ENCODE peak calls at places on chromosomes 3 and 15, in four cellular contexts. Q is right cardiac atrium, E is epithelial cell of esophagus, G is pancreas. H is an unnamed sample.

GRCh38 chr3:184178522-184179138 is 4.0 kb downstream of the AP2M1 start:
- DNase-seq in Q (no peak), E (no peak), G (no peak), H (no peak)

GRCh38 chr15:62453979-62454378 is 288.9 kb upstream of the C2CD4B start:
- DNase-seq in Q (no peak), E (peak), G (no peak), H (no peak)

GRCh38 chr15:90427185-90427584 is 39.1 kb downstream of the IQGAP1 start:
- DNase-seq in G (no peak), E (no peak), Q (no peak), H (no peak)

GRCh38 chr15:66927326-66928077 is 137.9 kb upstream of the SMAD3 start:
- DNase-seq in Q (no peak), E (peak), G (no peak), H (no peak)

GRCh38 chr3:176088962-176089383 is 1108.3 kb downstream of the TBL1XR1 start:
- DNase-seq in G (no peak), Q (no peak), E (no peak), H (no peak)

GRCh38 chr3:134965849-134966248 is 170.8 kb downstream of the EPHB1 start:
- DNase-seq in E (no peak), G (no peak), Q (no peak), H (no peak)

GRCh38 chr15:31360843-31361763 is 34.5 kb downstream of the KLF13 start:
- DNase-seq in Q (peak), G (peak), E (peak), H (peak)

GRCh38 chr3:31704651-31705179 is 172.0 kb downstream of the STT3B start:
- DNase-seq in E (peak), G (peak), Q (peak), H (no peak)

GRCh38 chr15:74995779-74996765 is 709 bp downstream of the SCAMP5 start:
- DNase-seq in E (no peak), Q (no peak), G (peak), H (no peak)

GRCh38 chr3:163058190-163058854 is 1561.7 kb downstream of the OTOL1 start:
- DNase-seq in Q (peak), E (no peak), G (no peak), H (no peak)

GRCh38 chr3:156463123-156463522 is 91.8 kb downstream of the SSR3 start:
- DNase-seq in G (no peak), Q (no peak), E (no peak), H (no peak)

GRCh38 chr3:174891524-174892203 is 32.5 kb downstream of the NAALADL2 start:
- DNase-seq in G (no peak), Q (no peak), E (peak), H (no peak)

GRCh38 chr15:29438714-29439076 is 169.1 kb upstream of the NSMCE3 start:
- DNase-seq in Q (no peak), E (peak), G (no peak), H (no peak)

GRCh38 chr3:134291300-134292254 is 40.9 kb upstream of the RYK start:
- DNase-seq in E (peak), Q (peak), G (peak), H (no peak)

GRCh38 chr3:104436536-104436935 is 930.2 kb upstream of the ALCAM start:
- DNase-seq in Q (no peak), G (no peak), E (no peak), H (no peak)

GRCh38 chr3:107410606-107411005 is 33.4 kb downstream of the CCDC54 start:
- DNase-seq in G (no peak), Q (no peak), E (no peak), H (no peak)

GRCh38 chr3:62433396-62433795 is 60.0 kb upstream of the FEZF2 start:
- DNase-seq in Q (no peak), G (no peak), E (no peak), H (no peak)

GRCh38 chr3:42608586-42608985 is 8.1 kb downstream of the NKTR start:
- DNase-seq in G (no peak), E (no peak), Q (no peak), H (no peak)

GRCh38 chr3:45660567-45660901 is 28.7 kb upstream of the SACM1L start:
- DNase-seq in G (no peak), E (no peak), Q (no peak), H (no peak)

GRCh38 chr3:45667569-45667967 is 21.6 kb upstream of the SACM1L start:
- DNase-seq in G (no peak), E (no peak), Q (no peak), H (no peak)

GRCh38 chr3:45666729-45667440 is 22.3 kb upstream of the SACM1L start:
- DNase-seq in G (no peak), E (peak), Q (peak), H (no peak)

GRCh38 chr3:45664558-45664957 is 24.6 kb upstream of the SACM1L start:
- DNase-seq in G (no peak), E (no peak), Q (peak), H (peak)

DNA sequence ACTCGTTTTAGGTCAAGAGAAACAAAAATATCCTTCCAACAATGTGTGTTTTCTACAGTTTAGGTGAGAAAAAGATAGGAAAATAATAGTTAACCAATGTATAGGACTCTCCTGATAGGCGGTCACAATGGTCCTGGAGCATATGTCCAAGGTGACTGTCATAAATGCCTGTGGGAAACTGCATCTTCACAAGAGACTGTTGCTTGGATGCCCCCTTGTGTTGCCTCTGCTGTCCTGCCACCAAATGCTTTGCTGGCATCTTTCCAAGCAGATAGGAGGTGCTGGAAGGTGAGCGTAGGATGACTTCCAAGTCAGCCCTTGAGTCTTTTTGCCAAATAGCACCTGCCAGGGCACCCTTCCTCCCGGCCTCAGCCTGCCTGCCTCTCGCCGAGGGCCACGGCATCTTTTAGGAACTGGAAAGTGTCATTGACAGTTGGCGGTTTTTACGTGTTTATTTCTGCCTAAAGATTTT is 24.1 kb upstream of the SACM1L start:
- DNase-seq in E (peak), Q (no peak), G (peak), H (peak)
- H3K4me3 ChIP-seq in E (no peak), Q (peak), G (no peak), H (peak)

GRCh38 chr3:100043271-100043670 is 71.0 kb downstream of the FILIP1L start:
- DNase-seq in Q (no peak), E (no peak), G (no peak), H (no peak)

GRCh38 chr3:100040846-100041245 is 73.5 kb downstream of the FILIP1L start:
- DNase-seq in G (no peak), E (no peak), Q (no peak), H (no peak)

GRCh38 chr3:100042144-100042543 is 72.2 kb downstream of the FILIP1L start:
- DNase-seq in Q (no peak), G (no peak), E (peak), H (no peak)

GRCh38 chr3:100041328-100041749 is 73.0 kb downstream of the FILIP1L start:
- DNase-seq in E (peak), Q (no peak), G (no peak), H (no peak)

GRCh38 chr3:100042577-100042981 is 71.7 kb downstream of the FILIP1L start:
- DNase-seq in E (peak), Q (no peak), G (no peak), H (no peak)
- H3K4me3 ChIP-seq in E (no peak), Q (no peak), G (no peak), H (no peak)

GRCh38 chr15:87762110-87762509 is 494.4 kb downstream of the NTRK3 start:
- DNase-seq in E (no peak), Q (no peak), G (no peak), H (no peak)

GRCh38 chr15:87757084-87757483 is 499.5 kb downstream of the NTRK3 start:
- DNase-seq in E (no peak), Q (no peak), G (no peak), H (no peak)

GRCh38 chr15:87764461-87765236 is 491.9 kb downstream of the NTRK3 start:
- DNase-seq in E (peak), Q (no peak), G (no peak), H (no peak)

GRCh38 chr15:87758739-87759457 is 497.6 kb downstream of the NTRK3 start:
- DNase-seq in Q (no peak), E (no peak), G (no peak), H (no peak)

GRCh38 chr15:87760915-87761314 is 495.6 kb downstream of the NTRK3 start:
- DNase-seq in E (no peak), G (no peak), Q (no peak), H (no peak)
- H3K4me3 ChIP-seq in E (no peak), G (no peak), Q (no peak), H (no peak)

GRCh38 chr3:186221733-186222378 is 113.0 kb upstream of the ETV5 start:
- DNase-seq in E (no peak), Q (no peak), G (no peak), H (no peak)
- H3K4me3 ChIP-seq in E (no peak), Q (no peak), G (no peak), H (no peak)

DNA sequence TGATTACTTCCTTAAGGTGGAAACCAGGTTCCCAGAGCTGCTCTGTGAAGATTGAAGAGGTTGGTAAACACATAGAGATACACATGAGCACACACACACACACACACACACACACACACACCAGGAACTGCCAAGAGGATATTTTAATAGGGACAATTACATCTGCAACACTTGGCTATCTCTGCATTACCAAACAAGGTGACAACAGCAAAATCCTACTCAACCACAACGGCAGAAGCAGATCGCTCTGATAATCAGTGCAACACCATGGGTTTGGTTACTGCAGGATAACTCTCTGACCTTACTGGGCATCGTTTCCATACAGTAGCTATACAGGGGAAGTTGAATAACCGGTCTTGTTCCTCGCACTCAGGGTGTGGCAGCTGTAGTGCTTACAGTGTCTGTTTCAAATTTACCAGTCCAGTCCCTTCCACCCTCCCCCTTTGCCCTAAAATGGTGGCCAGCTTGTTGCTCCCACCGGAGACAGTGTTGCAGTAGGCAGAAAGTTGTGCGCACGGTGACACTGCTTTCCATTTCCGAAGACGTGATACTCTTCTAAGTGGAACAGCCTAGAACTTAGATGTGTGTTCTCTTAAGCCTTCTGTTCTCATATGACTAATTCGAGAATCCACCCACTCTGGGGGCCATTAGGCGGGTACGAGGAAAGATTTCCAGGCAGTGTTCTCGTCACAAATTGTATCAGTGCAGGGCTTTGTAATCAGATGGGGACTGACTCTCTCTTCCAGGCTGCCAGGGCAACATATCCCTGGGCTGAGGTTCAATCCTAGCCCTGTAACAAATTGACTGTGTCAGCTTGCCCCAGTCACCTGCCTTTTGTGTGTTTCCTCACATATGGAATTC is 176.2 kb downstream of the P3H2 start:
- DNase-seq in E (peak), G (no peak), Q (no peak), H (no peak)
- H3K4me3 ChIP-seq in E (no peak), G (no peak), Q (no peak), H (no peak)

GRCh38 chr3:125435231-125435630 is 60.1 kb upstream of the ZNF148 start:
- DNase-seq in Q (no peak), G (no peak), E (no peak), H (no peak)

GRCh38 chr3:125436921-125437320 is 61.8 kb upstream of the ZNF148 start:
- DNase-seq in Q (no peak), G (no peak), E (no peak), H (no peak)

GRCh38 chr3:125433611-125434041 is 58.5 kb upstream of the ZNF148 start:
- DNase-seq in G (no peak), E (peak), Q (no peak), H (no peak)

GRCh38 chr3:125433091-125433534 is 58.0 kb upstream of the ZNF148 start:
- DNase-seq in G (no peak), E (no peak), Q (no peak), H (no peak)

GRCh38 chr3:125434582-125435011 is 59.5 kb upstream of the ZNF148 start:
- DNase-seq in Q (no peak), E (no peak), G (no peak), H (no peak)
- H3K4me3 ChIP-seq in Q (no peak), E (no peak), G (no peak), H (no peak)

GRCh38 chr3:46465196-46465520 is 453 bp upstream of the LTF start:
- DNase-seq in E (no peak), G (no peak), Q (no peak), H (no peak)

GRCh38 chr3:46463868-46464241 is 850 bp downstream of the LTF start:
- DNase-seq in E (no peak), G (no peak), Q (no peak), H (no peak)

GRCh38 chr3:46466273-46466672 is 1.6 kb upstream of the LTF start:
- DNase-seq in Q (peak), E (no peak), G (peak), H (no peak)

GRCh38 chr3:46463120-46463867 is 1.4 kb downstream of the LTF start:
- DNase-seq in E (no peak), Q (peak), G (no peak), H (no peak)

DNA sequence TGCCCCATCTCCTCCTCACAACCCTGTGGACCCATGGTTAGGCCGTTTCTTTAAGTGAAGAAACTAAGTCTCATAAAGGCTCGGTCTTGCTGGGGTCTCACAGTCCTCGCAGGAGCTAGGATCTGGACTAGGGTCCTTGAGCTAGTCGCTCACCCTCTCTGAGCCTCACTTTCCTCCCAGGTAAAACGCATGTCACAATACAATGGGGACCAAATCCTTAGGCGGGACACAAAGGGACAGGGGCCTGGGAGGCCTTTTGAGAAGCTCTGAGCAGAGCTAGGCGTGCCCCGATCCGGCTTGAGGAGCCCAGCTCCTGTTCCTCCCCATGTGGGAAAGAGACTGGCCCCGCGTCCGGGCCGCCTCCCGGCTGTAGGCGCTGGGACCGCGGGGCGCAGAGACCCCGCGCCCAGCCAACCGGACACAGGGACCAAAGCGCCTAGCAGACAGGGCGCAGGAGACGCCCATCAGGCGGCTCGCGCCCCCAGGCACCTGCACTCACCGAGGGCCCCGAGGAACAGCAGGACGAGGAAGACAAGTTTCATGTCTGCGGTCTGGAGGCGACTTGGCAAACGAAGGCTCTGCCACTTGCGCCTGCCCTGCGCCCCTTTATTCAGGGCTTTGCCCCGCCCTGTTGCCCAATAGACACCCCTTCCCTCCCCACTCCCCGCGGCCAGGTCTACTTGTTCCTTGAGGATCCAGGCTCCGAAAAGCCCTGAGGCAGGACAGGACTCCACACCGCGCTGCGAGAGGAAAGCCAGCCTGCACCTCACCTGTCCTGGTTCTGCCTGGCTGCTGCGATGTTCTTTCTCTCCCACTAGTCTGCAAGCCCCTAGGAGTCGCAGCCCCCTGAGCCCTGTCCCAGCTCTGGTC is at the start of gene LTF:
- DNase-seq in G (no peak), E (no peak), Q (no peak), H (no peak)
- H3K4me3 ChIP-seq in G (no peak), E (no peak), Q (no peak), H (no peak)

GRCh38 chr3:137768021-137768360 is 3.9 kb downstream of the SOX14 start:
- DNase-seq in G (no peak), Q (no peak), E (no peak), H (no peak)
- H3K4me3 ChIP-seq in G (no peak), Q (peak), E (peak), H (no peak)

GRCh38 chr3:76760336-76760735 is 279.6 kb upstream of the ROBO2 start:
- DNase-seq in Q (no peak), G (no peak), E (no peak), H (no peak)
- H3K4me3 ChIP-seq in Q (no peak), G (no peak), E (no peak), H (no peak)

GRCh38 chr3:126308394-126309125 is 48.6 kb downstream of the KLF15 start:
- DNase-seq in Q (no peak), G (no peak), E (no peak), H (peak)

GRCh38 chr3:126306397-126306796 is 50.8 kb downstream of the KLF15 start:
- DNase-seq in Q (no peak), E (no peak), G (no peak), H (no peak)

GRCh38 chr3:126307083-126307482 is 50.1 kb downstream of the KLF15 start:
- DNase-seq in E (no peak), Q (no peak), G (no peak), H (no peak)

GRCh38 chr3:126309162-126309561 is 48.0 kb downstream of the KLF15 start:
- DNase-seq in G (no peak), E (no peak), Q (no peak), H (no peak)

GRCh38 chr3:126307591-126308393 is 49.4 kb downstream of the KLF15 start:
- DNase-seq in Q (no peak), G (no peak), E (no peak), H (no peak)
- H3K4me3 ChIP-seq in Q (no peak), G (no peak), E (no peak), H (no peak)